ENCODE peak calls at places on chromosomes 5 and 9, in four cellular contexts. I is HTR-8/SVneo, D is H7, O is fibroblast of the aortic adventitia. C is an unnamed sample.

GRCh38 chr5:177335043-177335700 is 16.3 kb downstream of the LMAN2 start:
- DNase-seq in I (no peak), D (no peak), O (no peak), C (no peak)

GRCh38 chr9:7536310-7536939 is 263.2 kb downstream of the DMAC1 start:
- DNase-seq in I (peak), D (peak), O (peak), C (peak)

GRCh38 chr5:98772415-98773213 is 849 bp upstream of the RGMB start:
- DNase-seq in I (peak), D (peak), O (no peak), C (no peak)

GRCh38 chr5:154193176-154193575 is 2.6 kb downstream of the GALNT10 start:
- DNase-seq in I (no peak), D (no peak), O (no peak), C (no peak)

GRCh38 chr5:177336603-177337494 is 14.6 kb downstream of the LMAN2 start:
- DNase-seq in I (no peak), D (no peak), O (no peak), C (no peak)

GRCh38 chr9:123669355-123669754 is 260.6 kb downstream of the DENND1A start:
- DNase-seq in I (no peak), D (no peak), O (no peak), C (no peak)

GRCh38 chr9:105662184-105663104 is at the start of gene TAL2:
- DNase-seq in I (no peak), D (no peak), O (no peak), C (no peak)

GRCh38 chr5:133483406-133484090 is 128.8 kb downstream of the FSTL4 start:
- DNase-seq in I (no peak), D (no peak), O (no peak), C (no peak)

GRCh38 chr5:37567566-37567965 is 188.4 kb downstream of the WDR70 start:
- DNase-seq in I (no peak), D (no peak), O (no peak), C (no peak)

GRCh38 chr9:38180631-38181030 is 111.6 kb upstream of the SHB start:
- DNase-seq in I (no peak), D (no peak), O (no peak), C (no peak)

GRCh38 chr9:4792054-4792571 is 631 bp upstream of the RCL1 start:
- DNase-seq in I (no peak), D (no peak), O (peak), C (no peak)

GRCh38 chr5:77073667-77074066 is 13.4 kb downstream of the ZBED3 start:
- DNase-seq in I (no peak), D (no peak), O (no peak), C (no peak)

GRCh38 chr9:95407524-95407923 is 90.0 kb upstream of the FANCC start:
- DNase-seq in I (no peak), D (no peak), O (no peak), C (no peak)

GRCh38 chr9:102922526-102922925 is 72.6 kb upstream of the CYLC2 start:
- DNase-seq in I (no peak), D (no peak), O (no peak), C (no peak)

GRCh38 chr5:72394688-72395087 is 74.5 kb downstream of the PTCD2 start:
- DNase-seq in I (no peak), D (no peak), O (no peak), C (peak)

GRCh38 chr5:170293273-170293672 is 4.3 kb downstream of the LCP2 start:
- DNase-seq in I (no peak), D (no peak), O (no peak), C (peak)

GRCh38 chr9:130912932-130913598 is 16.5 kb upstream of the QRFP start:
- DNase-seq in I (peak), D (no peak), O (peak), C (no peak)

GRCh38 chr9:126704157-126704941 is 90.6 kb downstream of the LMX1B start:
- DNase-seq in I (peak), D (peak), O (peak), C (no peak)

GRCh38 chr5:175743676-175744210 is 85.9 kb downstream of the HRH2 start:
- DNase-seq in I (peak), D (peak), O (no peak), C (no peak)

GRCh38 chr9:36772449-36773370 is 200.0 kb downstream of the MELK start:
- DNase-seq in I (no peak), D (peak), O (peak), C (no peak)

GRCh38 chr9:122126340-122127333 is 32.9 kb downstream of the NDUFA8 start:
- DNase-seq in I (peak), D (peak), O (peak), C (no peak)

GRCh38 chr9:116673375-116673774 is 13.7 kb upstream of the TRIM32 start:
- DNase-seq in I (no peak), D (no peak), O (peak), C (no peak)

GRCh38 chr5:133316346-133317343 is 264.8 kb downstream of the HSPA4 start:
- DNase-seq in I (no peak), D (peak), O (no peak), C (no peak)

GRCh38 chr9:96219615-96220257 is 82.2 kb downstream of the HSD17B3 start:
- DNase-seq in I (no peak), D (peak), O (peak), C (no peak)

GRCh38 chr5:150186137-150186536 is 3.7 kb upstream of the SLC6A7 start:
- DNase-seq in I (no peak), D (peak), O (no peak), C (no peak)

C was measured in AML-193.